ENCODE peak calls at places on chromosomes 7 and 10, in ten cellular contexts. J, H, K, G, A, W, X, R, F and P are unnamed samples.

GRCh38 chr10:530717-531116 is 158.8 kb downstream of the DIP2C start:
- DNase-seq in R (no peak), H (no peak), K (no peak), G (no peak), W (no peak), A (no peak), X (no peak), F (no peak), J (no peak), P (no peak)

GRCh38 chr7:33108931-33109757 is at the start of gene RP9:
- DNase-seq in K (peak; percentile 70), G (peak; percentile 40), F (peak; percentile 78), J (no peak), H (peak; percentile 65), A (peak; percentile 73), X (peak; percentile 47), R (peak; percentile 20), W (peak; percentile 86), P (peak; percentile 37)

GRCh38 chr7:151607464-151607867 is 87.8 kb upstream of the RHEB start:
- DNase-seq in X (peak; percentile 51), J (no peak), F (no peak), A (no peak), K (no peak), H (peak; percentile 41), R (no peak), W (peak; percentile 39), G (no peak), P (peak; percentile 36)

GRCh38 chr7:94258856-94259255 is 135.8 kb upstream of the COL1A2 start:
- DNase-seq in R (no peak), H (no peak), F (no peak), A (no peak), J (no peak), K (no peak), X (no peak), G (no peak), W (no peak), P (no peak)

GRCh38 chr7:2529161-2530075 is 9.8 kb downstream of the LFNG start:
- DNase-seq in G (peak; percentile 61), A (peak; percentile 72), W (peak; percentile 86), J (peak; percentile 56), F (peak; percentile 90), H (peak; percentile 35), R (no peak), K (peak; percentile 44), X (peak; percentile 52), P (no peak)

GRCh38 chr7:47672966-47673365 is 91.1 kb upstream of the TNS3 start:
- DNase-seq in X (no peak), W (peak; percentile 24), J (no peak), F (no peak), H (peak; percentile 22), G (no peak), K (no peak), A (no peak), R (no peak), P (no peak)

GRCh38 chr10:100670828-100671479 is 74.4 kb upstream of the PAX2 start:
- DNase-seq in W (peak; percentile 31), F (peak; percentile 55), A (peak; percentile 33), H (no peak), J (no peak), X (no peak), R (no peak), G (no peak), K (no peak), P (no peak)

GRCh38 chr10:131972474-131973071 is 9.2 kb downstream of the BNIP3 start:
- DNase-seq in A (peak; percentile 60), H (no peak), X (peak; percentile 36), J (no peak), F (no peak), W (peak; percentile 36), G (no peak), K (peak; percentile 46), R (no peak), P (peak; percentile 42)

DNA sequence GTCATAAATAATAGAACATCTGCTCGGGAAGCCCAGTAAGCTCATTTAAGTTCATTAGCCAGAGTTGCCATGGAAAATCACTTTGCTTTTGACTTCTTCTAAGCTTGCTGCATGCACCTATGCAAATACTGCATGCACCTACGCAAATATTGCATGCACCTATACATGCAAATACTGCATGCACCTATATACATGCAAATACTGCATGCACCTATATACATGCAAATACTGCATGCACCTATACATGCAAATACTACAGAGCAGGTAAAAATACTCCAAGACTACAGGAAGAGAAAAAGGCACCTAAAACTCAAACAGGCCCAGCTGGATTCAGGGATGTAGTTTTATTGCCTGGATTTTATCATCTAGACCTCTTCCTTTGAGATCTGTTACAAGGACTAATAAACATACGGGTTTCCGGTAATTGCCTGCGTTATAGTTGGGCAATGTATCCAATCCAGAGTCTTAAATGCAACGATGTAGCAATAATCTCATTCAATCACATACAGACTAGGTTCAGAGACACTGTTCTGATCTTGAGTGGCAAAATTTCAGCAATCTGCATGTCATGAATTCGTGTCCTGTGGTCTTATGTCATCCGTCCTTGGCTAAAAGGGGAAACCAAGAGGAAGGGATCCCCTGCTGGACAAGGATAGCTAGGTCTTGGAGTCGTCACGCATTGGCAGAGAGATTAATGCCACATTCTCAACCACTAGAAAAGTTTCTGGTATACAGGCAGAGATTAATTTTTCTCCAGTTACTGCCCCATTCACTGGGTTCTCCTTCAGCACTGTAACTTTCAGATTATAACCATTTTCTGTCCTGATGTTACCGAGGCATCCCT is 1060.8 kb upstream of the AUTS2 start:
- DNase-seq in R (no peak), X (no peak), W (no peak), J (no peak), G (no peak), F (no peak), A (no peak), H (no peak), K (no peak), P (no peak)
- H3K4me3 ChIP-seq in R (no peak overlapping the region), X (no peak overlapping the region), W (no peak overlapping the region), J (no peak overlapping the region), G (no peak overlapping the region), F (no peak overlapping the region), A (no peak overlapping the region), H (no peak overlapping the region), K (no peak overlapping the region), P (no peak overlapping the region)

DNA sequence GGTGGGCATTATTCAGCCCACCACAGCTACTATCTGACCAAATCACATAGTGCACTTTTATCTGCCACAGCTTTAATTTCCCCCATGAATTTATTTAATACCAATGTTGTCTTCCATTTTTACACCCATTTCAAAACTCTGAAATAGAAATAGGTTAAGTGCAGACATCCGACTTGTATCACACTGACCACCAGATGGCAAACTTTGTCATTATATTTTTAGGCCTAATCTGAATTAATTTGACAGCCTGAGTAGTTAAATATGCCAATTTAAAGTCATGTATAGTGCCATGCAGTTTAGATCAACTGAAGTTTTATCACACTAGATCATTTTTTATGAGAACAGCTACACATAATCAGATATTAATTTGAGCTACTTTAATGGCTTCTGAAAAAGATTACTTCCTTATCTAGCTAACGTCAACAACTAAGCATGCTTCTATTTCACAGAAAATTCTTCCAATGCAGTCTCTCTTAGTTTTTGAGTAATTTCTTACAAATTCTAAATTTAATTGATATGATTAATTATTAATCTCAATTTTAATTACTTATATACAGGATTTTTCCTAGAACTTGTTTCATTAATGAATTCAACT is 566.4 kb downstream of the GFRA1 start:
- DNase-seq in H (peak; percentile 41), F (no peak), A (no peak), K (peak; percentile 26), G (no peak), X (peak; percentile 30), W (peak; percentile 63), R (no peak), J (no peak), P (peak; percentile 18)
- TF ChIP-seq CTCF in H (peak; percentile 54), F (peak; percentile 37), A (peak; percentile 30), K (peak; percentile 12), G (no peak), X (peak; percentile 64), W (peak; percentile 44), R (no peak), J (peak; percentile 62), P (peak; percentile 51)

DNA sequence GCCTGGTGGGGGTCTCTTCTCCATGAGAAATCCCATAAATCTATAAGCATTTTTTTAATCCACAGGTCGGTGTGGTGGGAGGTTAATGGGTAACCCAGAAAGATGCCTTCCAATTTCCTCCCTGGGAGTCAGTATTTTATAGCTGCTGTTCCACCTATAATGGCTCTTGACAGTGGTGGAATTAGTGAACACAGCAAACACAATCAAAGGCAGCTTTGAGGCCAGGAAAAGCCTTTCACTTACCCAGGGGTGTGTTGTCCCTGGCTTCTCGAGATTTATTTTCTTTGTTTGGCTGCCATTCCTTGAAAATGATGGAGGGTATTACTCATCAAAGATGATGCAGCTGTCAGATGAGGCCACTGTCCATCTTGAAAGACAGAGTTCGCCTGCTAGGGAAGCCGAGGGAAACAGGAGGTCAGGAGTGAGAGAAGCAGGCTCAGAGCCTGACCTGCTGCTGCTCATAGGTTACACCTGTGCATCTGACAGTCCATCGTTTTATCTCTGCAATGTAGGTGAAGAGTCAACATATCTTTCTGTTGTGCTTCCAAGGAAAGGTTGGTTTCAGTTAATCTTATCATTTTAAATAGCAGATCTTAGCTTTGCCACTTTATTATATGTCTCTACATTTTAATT is 221.6 kb downstream of the XPNPEP1 start:
- DNase-seq in W (no peak), X (no peak), G (no peak), A (no peak), K (no peak), H (no peak), F (no peak), J (no peak), R (no peak), P (no peak)
- H3K4me3 ChIP-seq in W (no peak overlapping the region), X (no peak overlapping the region), G (no peak overlapping the region), A (no peak overlapping the region), K (no peak overlapping the region), H (no peak overlapping the region), F (no peak overlapping the region), J (no peak overlapping the region), R (no peak overlapping the region), P (no peak overlapping the region)

GRCh38 chr10:110007701-110008517 is at the start of gene ADD3:
- DNase-seq in F (peak; percentile 93), K (peak; percentile 91), G (peak; percentile 85), X (peak; percentile 91), A (peak; percentile 94), J (peak; percentile 77), R (peak; percentile 93), H (peak; percentile 78), W (peak; percentile 97), P (peak; percentile 94)

GRCh38 chr10:110007171-110007700 is 548 bp upstream of the ADD3 start:
- DNase-seq in K (no peak), J (peak; percentile 16), W (peak; percentile 76), R (no peak), A (no peak), X (peak; percentile 21), H (peak; percentile 34), G (peak; percentile 24), F (no peak), P (no peak)

GRCh38 chr10:110006358-110007170 is 1.2 kb upstream of the ADD3 start:
- DNase-seq in F (peak; percentile 51), G (peak; percentile 51), J (peak; percentile 9), X (peak; percentile 70), K (no peak), W (peak; percentile 92), A (peak; percentile 71), R (peak; percentile 70), H (peak; percentile 49), P (peak; percentile 78)

GRCh38 chr10:110010076-110011069 is 2.6 kb downstream of the ADD3 start:
- DNase-seq in F (no peak), X (peak; percentile 55), H (no peak), W (no peak), R (no peak), J (no peak), K (no peak), A (no peak), G (no peak), P (no peak)

DNA sequence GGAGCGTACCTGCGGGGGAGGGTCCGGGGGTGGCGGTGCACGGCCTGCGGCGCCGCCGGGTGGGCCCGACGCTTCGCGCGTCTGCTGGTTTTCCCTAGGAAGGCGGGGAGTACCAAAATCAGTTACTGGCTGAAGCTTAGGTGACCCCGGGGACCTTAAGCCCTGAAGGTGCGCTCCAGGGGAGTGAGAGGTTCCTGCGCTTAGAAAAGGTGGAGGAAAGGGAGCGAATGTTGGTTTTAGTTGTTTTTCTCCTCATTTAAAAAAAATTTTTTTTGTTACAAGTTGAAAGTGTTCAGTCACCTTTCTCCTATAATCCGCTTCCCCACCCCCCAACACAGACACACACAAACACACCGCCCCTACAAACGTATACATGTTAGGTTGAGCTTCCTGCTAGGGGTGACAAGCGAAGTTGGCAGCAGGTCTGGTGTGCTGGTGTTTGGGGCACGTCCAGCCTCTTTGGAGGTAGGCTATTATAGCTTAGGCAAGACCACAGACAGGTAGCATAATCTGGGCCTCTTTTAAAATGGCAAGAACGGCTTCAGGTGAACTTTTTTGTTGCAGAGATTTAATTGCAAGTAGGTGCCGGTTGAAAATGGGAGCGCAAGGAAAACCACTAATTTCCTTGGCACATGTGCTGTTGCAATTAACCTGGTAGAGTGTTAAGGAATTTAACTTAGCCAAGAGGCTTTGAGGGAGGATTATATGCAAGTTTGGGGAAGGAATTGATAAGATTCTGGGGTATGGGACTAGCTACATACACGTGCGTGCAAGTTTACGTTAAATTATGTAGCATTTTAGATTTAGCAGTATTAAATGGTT is 945 bp downstream of the ADD3 start:
- DNase-seq in W (peak; percentile 33), A (peak; percentile 15), X (no peak), K (peak; percentile 38), R (no peak), G (peak; percentile 24), F (peak; percentile 53), J (peak; percentile 14), H (peak; percentile 49), P (no peak)
- TF ChIP-seq CTCF in W (no peak), A (no peak), X (peak; percentile 0), K (no peak), R (no peak), G (no peak), F (no peak), J (peak; percentile 6), H (no peak), P (no peak)